ENCODE peak calls at places on chromosome 9, in nine cellular contexts. Z is GM12865, O is AG04450, M is hepatocyte, P is lower lobe of right lung, T is H1, S is skeletal muscle cell, Q is HCT116, V is Peyer's patch. H is an unnamed sample.

GRCh38 chr9:9061599-9061998 is 1262.0 kb upstream of the DMAC1 start:
- DNase-seq in Z (no peak), O (no peak), M (no peak), P (no peak), T (no peak), S (no peak), Q (no peak), V (no peak), H (no peak)

GRCh38 chr9:90432951-90433350 is 209.7 kb downstream of the DIRAS2 start:
- DNase-seq in Z (no peak), O (no peak), M (peak), P (no peak), T (no peak), S (no peak), Q (no peak), V (no peak), H (no peak)

GRCh38 chr9:134182554-134183219 is 18.3 kb upstream of the RNU6ATAC start:
- DNase-seq in Z (no peak), O (no peak), M (no peak), P (no peak), T (no peak), S (no peak), Q (peak), V (no peak), H (no peak)

GRCh38 chr9:93254806-93255519 is 71.0 kb downstream of the WNK2 start:
- DNase-seq in Z (no peak), O (no peak), M (no peak), P (peak), T (peak), S (no peak), Q (no peak), V (no peak), H (no peak)

GRCh38 chr9:34479316-34479865 is 20.8 kb downstream of the DNAI1 start:
- DNase-seq in Z (no peak), O (no peak), M (peak), P (no peak), T (no peak), S (no peak), Q (no peak), V (no peak), H (no peak)

GRCh38 chr9:127954831-127955293 is 17.2 kb upstream of the DPM2 start:
- DNase-seq in Z (no peak), O (no peak), M (no peak), P (no peak), T (no peak), S (no peak), Q (no peak), V (no peak), H (no peak)

GRCh38 chr9:38309324-38310195 is 82.9 kb upstream of the ALDH1B1 start:
- DNase-seq in Z (no peak), O (no peak), M (peak), P (no peak), T (peak), S (no peak), Q (no peak), V (no peak), H (peak)

GRCh38 chr9:23573800-23574199 is 252.2 kb downstream of the ELAVL2 start:
- DNase-seq in Z (no peak), O (no peak), M (no peak), P (no peak), T (no peak), S (no peak), Q (no peak), V (no peak), H (no peak)

GRCh38 chr9:133122935-133123611 is 2.0 kb upstream of the RALGDS start:
- DNase-seq in Z (no peak), O (no peak), M (peak), P (no peak), T (no peak), S (no peak), Q (no peak), V (no peak), H (peak)

GRCh38 chr9:126652140-126652558 is 38.4 kb downstream of the LMX1B start:
- DNase-seq in Z (no peak), O (no peak), M (peak), P (no peak), T (no peak), S (no peak), Q (no peak), V (no peak), H (no peak)

GRCh38 chr9:85431396-85432102 is 310.2 kb downstream of the AGTPBP1 start:
- DNase-seq in Z (no peak), O (no peak), M (peak), P (no peak), T (no peak), S (no peak), Q (no peak), V (no peak), H (peak)

GRCh38 chr9:77899679-77900354 is 131.8 kb downstream of the GNAQ start:
- DNase-seq in Z (no peak), O (peak), M (no peak), P (no peak), T (no peak), S (peak), Q (no peak), V (no peak), H (peak)

GRCh38 chr9:7799934-7800285 is 332 bp upstream of the DMAC1 start:
- DNase-seq in Z (no peak), O (no peak), M (no peak), P (no peak), T (no peak), S (no peak), Q (no peak), V (no peak), H (no peak)
- H3K4me3 ChIP-seq in Z (peak), O (peak), M (no peak), P (peak), T (no peak), S (peak), Q (peak), V (peak), H (peak)

DNA sequence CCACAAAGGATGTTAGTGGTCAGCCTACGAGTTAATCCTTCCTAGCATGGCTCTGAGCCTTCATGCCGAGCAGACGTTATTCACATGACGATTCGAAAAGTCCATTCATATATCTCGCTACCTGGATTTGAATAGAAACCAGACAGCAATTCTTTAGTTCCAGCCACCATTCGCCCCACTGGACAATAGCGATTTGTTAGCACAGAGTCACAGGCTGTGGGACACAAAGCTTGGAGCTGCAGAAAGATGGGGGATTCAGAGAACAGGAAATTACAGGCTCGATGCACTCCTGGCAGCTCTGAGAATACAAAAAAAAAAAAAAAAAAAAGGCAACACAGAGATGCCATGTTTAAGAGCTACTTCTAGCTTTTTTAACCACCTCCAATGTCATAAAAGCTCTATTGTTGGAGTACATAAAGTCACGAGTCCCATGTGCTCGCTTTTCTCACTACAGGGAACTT is 110.7 kb downstream of the NR6A1 start:
- DNase-seq in Z (peak), O (no peak), M (peak), P (no peak), T (no peak), S (peak), Q (no peak), V (no peak), H (peak)
- H3K4me3 ChIP-seq in Z (peak), O (peak), M (peak), P (peak), T (peak), S (peak), Q (no peak), V (peak), H (peak)

GRCh38 chr9:109145062-109145461 is 22.0 kb downstream of the FRRS1L start:
- DNase-seq in Z (no peak), O (no peak), M (no peak), P (no peak), T (no peak), S (no peak), Q (no peak), V (no peak), H (no peak)

GRCh38 chr9:109156705-109157104 is 10.3 kb downstream of the FRRS1L start:
- DNase-seq in Z (no peak), O (no peak), M (no peak), P (no peak), T (no peak), S (no peak), Q (no peak), V (no peak), H (no peak)

GRCh38 chr9:109149722-109150121 is 17.3 kb downstream of the FRRS1L start:
- DNase-seq in Z (no peak), O (no peak), M (no peak), P (no peak), T (no peak), S (no peak), Q (no peak), V (no peak), H (no peak)

GRCh38 chr9:109150925-109151547 is 16.0 kb downstream of the FRRS1L start:
- DNase-seq in Z (no peak), O (no peak), M (no peak), P (peak), T (no peak), S (no peak), Q (no peak), V (no peak), H (no peak)
- H3K4me3 ChIP-seq in Z (no peak), O (no peak), M (no peak), P (no peak), T (no peak), S (no peak), Q (no peak), V (no peak), H (no peak)

GRCh38 chr9:131279196-131279926 is 3.1 kb upstream of the FAM78A start:
- DNase-seq in Z (no peak), O (no peak), M (no peak), P (no peak), T (no peak), S (no peak), Q (no peak), V (no peak), H (no peak)
- H3K4me3 ChIP-seq in Z (no peak), O (no peak), M (no peak), P (no peak), T (no peak), S (no peak), Q (no peak), V (no peak), H (no peak)